ENCODE peak calls at places on chromosomes 13 and 19, in four cellular contexts. X is H9, Q is OCI-LY7, B is body of pancreas. K is an unnamed sample.
A peak's percentile ranks its signal among the peaks of the same experiment; 100 is the strongest.

GRCh38 chr19:41288898-41289505 is 21.0 kb upstream of the CCDC97 start:
- DNase-seq in Q (no peak), B (no peak), X (no peak), K (no peak)

GRCh38 chr19:47471733-47472457 is at the start of gene SLC8A2:
- DNase-seq in Q (peak; percentile 34), X (peak; percentile 95), B (peak; percentile 86), K (no peak)

GRCh38 chr13:23715092-23715761 is 145.0 kb downstream of the TNFRSF19 start:
- DNase-seq in X (no peak), B (no peak), Q (no peak), K (no peak)

GRCh38 chr19:18701250-18701608 is 17.7 kb downstream of the CRTC1 start:
- DNase-seq in X (no peak), Q (peak; percentile 31), B (no peak), K (no peak)

GRCh38 chr13:110853235-110853721 is 61.6 kb downstream of the ANKRD10 start:
- DNase-seq in B (no peak), Q (no peak), X (no peak), K (no peak)

GRCh38 chr13:109130093-109130835 is 500.9 kb downstream of the MYO16 start:
- DNase-seq in B (no peak), X (no peak), Q (no peak), K (no peak)

GRCh38 chr19:24166055-24166454 is 79.1 kb downstream of the ZNF254 start:
- DNase-seq in B (no peak), X (no peak), Q (no peak), K (no peak)

GRCh38 chr19:47445937-47446402 is 25.7 kb downstream of the SLC8A2 start:
- DNase-seq in B (peak; percentile 62), Q (peak; percentile 13), X (peak; percentile 75), K (no peak)

GRCh38 chr13:93146584-93147292 is 79.9 kb upstream of the GPC6 start:
- DNase-seq in B (no peak), Q (no peak), X (no peak), K (no peak)

GRCh38 chr13:57627663-57628062 is 3.9 kb upstream of the PCDH17 start:
- DNase-seq in Q (peak; percentile 43), X (no peak), B (no peak), K (no peak)

GRCh38 chr13:77696006-77696862 is 1.3 kb upstream of the SLAIN1 start:
- DNase-seq in B (no peak), X (no peak), Q (peak; percentile 33), K (no peak)

GRCh38 chr19:10655457-10656312 is 1.5 kb downstream of the ILF3 start:
- DNase-seq in X (no peak), B (peak; percentile 62), Q (peak; percentile 48), K (no peak)

GRCh38 chr19:1112254-1113208 is 8.7 kb downstream of the GPX4 start:
- DNase-seq in Q (no peak), B (peak; percentile 45), X (peak; percentile 91), K (no peak)

GRCh38 chr19:46970815-46971214 is 48.8 kb upstream of the NPAS1 start:
- DNase-seq in X (no peak), Q (no peak), B (no peak), K (no peak)

GRCh38 chr13:40130871-40131636 is 475.6 kb downstream of the COG6 start:
- DNase-seq in B (no peak), X (no peak), Q (no peak), K (peak; percentile 45)

GRCh38 chr13:83730674-83731073 is 151.6 kb downstream of the SLITRK1 start:
- DNase-seq in B (no peak), X (no peak), Q (no peak), K (no peak)

GRCh38 chr13:93660664-93661063 is 434.1 kb downstream of the GPC6 start:
- DNase-seq in X (no peak), B (no peak), Q (no peak), K (no peak)

GRCh38 chr19:3606174-3606689 is 443 bp downstream of the TBXA2R start:
- DNase-seq in X (peak; percentile 64), Q (no peak), B (peak; percentile 67), K (no peak)

GRCh38 chr13:98927954-98928927 is 49.6 kb downstream of the DOCK9 start:
- DNase-seq in B (peak; percentile 12), Q (no peak), X (no peak), K (no peak)

GRCh38 chr13:26601669-26602068 is 44.2 kb downstream of the WASF3 start:
- DNase-seq in B (no peak), X (no peak), Q (peak; percentile 41), K (no peak)

GRCh38 chr13:75258159-75258782 is 223.7 kb downstream of the TBC1D4 start:
- DNase-seq in Q (peak; percentile 16), B (no peak), X (no peak), K (no peak)

GRCh38 chr13:38803566-38803965 is 116.7 kb downstream of the FREM2 start:
- DNase-seq in X (no peak), B (no peak), Q (no peak), K (no peak)

GRCh38 chr19:10289167-10289835 is 451 bp upstream of the ICAM5 start:
- DNase-seq in X (peak; percentile 85), B (no peak), Q (peak; percentile 89), K (no peak)

GRCh38 chr19:18433039-18433691 is 4.8 kb downstream of the ISYNA1 start:
- DNase-seq in Q (peak; percentile 38), X (peak; percentile 63), B (no peak), K (no peak)

GRCh38 chr13:89401209-89401810 is 1730.1 kb downstream of the SLITRK5 start:
- DNase-seq in B (peak; percentile 8), X (no peak), Q (no peak), K (no peak)

GRCh38 chr19:5134683-5135082 is 165.8 kb downstream of the KDM4B start:
- DNase-seq in Q (no peak), X (no peak), B (no peak), K (no peak)

GRCh38 chr19:5137114-5137513 is 168.2 kb downstream of the KDM4B start:
- DNase-seq in Q (no peak), B (no peak), X (no peak), K (no peak)

GRCh38 chr19:5138606-5139594 is 170.0 kb downstream of the KDM4B start:
- DNase-seq in B (peak; percentile 63), Q (no peak), X (no peak), K (peak; percentile 77)

GRCh38 chr19:5136060-5136855 is 167.3 kb downstream of the KDM4B start:
- DNase-seq in X (no peak), Q (no peak), B (no peak), K (no peak)

GRCh38 chr19:5137571-5138124 is 168.7 kb downstream of the KDM4B start:
- DNase-seq in Q (no peak), B (peak; percentile 36), X (peak; percentile 92), K (no peak)
- TF ChIP-seq CTCF in Q (peak; percentile 68), B (peak; percentile 13), X (peak; percentile 89), K (no peak)

DNA sequence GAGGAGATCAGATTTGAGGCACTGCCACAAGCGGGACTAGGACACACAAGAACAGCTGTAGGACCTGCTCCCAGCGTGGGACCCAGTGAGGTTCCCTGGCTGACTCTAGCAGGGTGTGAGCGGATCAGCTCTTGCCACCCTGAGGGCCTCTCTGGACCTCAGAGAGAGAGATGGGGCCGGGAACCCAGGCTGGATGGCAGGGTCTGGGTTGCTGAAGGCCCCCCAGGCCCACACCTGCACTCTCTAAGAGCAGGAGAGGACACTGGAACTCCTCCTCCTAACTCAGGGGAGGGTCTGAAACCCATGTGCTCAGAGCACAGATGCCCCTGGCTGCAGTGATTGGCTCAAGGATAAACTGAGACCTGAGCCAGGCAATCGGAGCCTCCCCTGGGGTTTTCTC is 13.5 kb upstream of the IL4I1 start:
- DNase-seq in B (no peak), X (no peak), Q (no peak), K (no peak)
- TF ChIP-seq CTCF in B (no peak), X (no peak), Q (no peak), K (no peak)

GRCh38 chr19:7789447-7789846 is 26.4 kb downstream of the CLEC4M start:
- DNase-seq in X (peak; percentile 91), B (no peak), Q (peak; percentile 18), K (no peak)

GRCh38 chr19:7787602-7788177 is 24.6 kb downstream of the CLEC4M start:
- DNase-seq in X (no peak), B (no peak), Q (no peak), K (peak; percentile 13)

GRCh38 chr19:7790416-7790815 is 27.4 kb downstream of the CLEC4M start:
- DNase-seq in Q (no peak), B (no peak), X (no peak), K (peak; percentile 33)

GRCh38 chr19:7788178-7788932 is 25.3 kb downstream of the CLEC4M start:
- DNase-seq in Q (no peak), X (peak; percentile 52), B (no peak), K (no peak)

GRCh38 chr19:7788933-7789323 is 25.9 kb downstream of the CLEC4M start:
- DNase-seq in X (no peak), Q (no peak), B (no peak), K (no peak)
- TF ChIP-seq CTCF in X (no peak), Q (no peak), B (no peak), K (no peak)

DNA sequence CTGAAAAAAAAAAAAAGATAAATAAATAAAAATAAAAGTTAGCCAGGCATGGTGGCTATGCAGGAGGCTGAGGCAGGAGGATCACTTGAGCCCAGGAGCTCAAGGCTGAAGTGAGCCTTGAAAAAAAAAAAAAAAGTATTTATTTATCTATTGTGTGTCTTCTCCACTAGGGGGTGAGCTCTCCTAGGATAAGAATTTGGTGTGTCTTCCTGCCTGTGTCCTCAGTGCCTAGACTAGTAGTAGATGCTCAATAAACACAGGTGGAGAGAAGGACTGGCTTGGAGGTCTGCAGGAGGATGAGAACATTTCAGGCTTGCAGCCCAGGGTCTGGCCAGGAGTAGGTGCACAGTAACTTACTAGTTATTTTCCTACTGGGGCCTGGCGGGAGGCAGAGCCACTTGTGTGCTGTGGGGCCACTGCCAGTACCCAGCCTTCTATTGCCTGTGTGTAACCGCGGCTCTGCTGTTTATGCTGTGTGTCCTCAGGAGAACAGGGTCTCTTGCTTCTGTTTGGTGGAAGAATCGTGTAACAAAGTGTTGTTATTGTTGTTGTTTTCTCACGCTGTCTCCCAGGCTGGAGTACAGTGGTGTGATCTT is 5.4 kb downstream of the LMTK3 start:
- DNase-seq in X (peak; percentile 33), B (no peak), Q (peak; percentile 81), K (no peak)
- TF ChIP-seq CTCF in X (peak; percentile 74), B (no peak), Q (peak; percentile 81), K (peak; percentile 68)

DNA sequence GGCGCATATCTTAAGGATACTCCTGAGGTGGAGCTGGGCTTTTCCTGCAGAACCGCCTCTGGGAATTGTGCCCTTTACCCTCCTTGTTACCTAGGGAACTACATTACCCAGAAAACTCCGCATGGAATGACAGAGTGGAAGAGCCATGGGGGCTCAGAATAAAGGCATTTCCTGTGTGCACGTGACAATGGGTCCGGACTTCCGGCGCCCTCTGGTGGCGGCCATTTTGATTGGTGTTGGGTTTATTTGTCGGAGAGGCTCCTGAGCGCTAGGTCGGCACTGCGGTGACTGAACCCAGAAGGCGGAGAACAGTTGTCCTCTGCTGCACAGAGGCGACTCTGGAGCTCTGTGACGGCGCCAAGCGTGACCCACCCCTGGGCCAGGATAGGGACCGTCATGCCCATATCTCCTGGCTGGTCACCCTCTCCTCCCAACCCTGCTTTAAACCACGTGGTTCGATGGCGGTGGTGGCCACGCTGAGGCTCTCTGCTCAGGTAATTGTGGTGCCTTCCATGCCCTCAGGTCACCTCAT is at the start of gene ZNF587B:
- DNase-seq in X (peak; percentile 96), B (peak; percentile 64), Q (peak; percentile 19), K (peak; percentile 49)
- TF ChIP-seq CTCF in X (peak; percentile 49), B (no peak), Q (peak; percentile 78), K (peak; percentile 44)

GRCh38 chr13:61500176-61500575 is 84.5 kb upstream of the PCDH20 start:
- DNase-seq in B (no peak), Q (no peak), X (no peak), K (no peak)
- TF ChIP-seq CTCF in B (no peak), Q (no peak), X (no peak), K (no peak)

GRCh38 chr13:49098771-49099512 is 121.2 kb upstream of the MLNR start:
- DNase-seq in Q (peak; percentile 17), B (no peak), X (no peak), K (no peak)
- TF ChIP-seq CTCF in Q (peak; percentile 63), B (peak; percentile 8), X (peak; percentile 65), K (peak; percentile 68)

GRCh38 chr19:6744381-6745288 is 5.2 kb downstream of the TRIP10 start:
- DNase-seq in X (no peak), Q (no peak), B (peak; percentile 80), K (no peak)
- TF ChIP-seq CTCF in X (no peak), Q (no peak), B (no peak), K (no peak)

K was measured in CD14-positive monocyte.